ENCODE peak calls at places on chromosomes 16 and 17, in seven cellular contexts. P is body of pancreas; C is kidney; Y is amygdala; D is HTR-8/SVneo; U is endodermal cell; E is stimulated activated CD4-positive, alpha-beta T cell treated with anti-CD3 and anti-CD28 coated beads, Interleukin-12 subunit alpha, Interleukin-12 subunit beta, amount 100 ng/mL, for 4 hours. H is an unnamed sample.

GRCh38 chr17:79781012-79781665 is 3.2 kb downstream of the CBX2 start:
- DNase-seq in P (no peak), C (peak), D (no peak), Y (no peak), E (no peak), U (no peak), H (no peak)

GRCh38 chr16:14496047-14496770 is 133.9 kb downstream of the PARN start:
- DNase-seq in Y (no peak), E (no peak), C (no peak), P (no peak), U (peak), D (no peak), H (no peak)

GRCh38 chr16:29898786-29899515 is 399 bp downstream of the SEZ6L2 start:
- DNase-seq in U (peak), C (no peak), D (peak), E (no peak), P (no peak), Y (no peak), H (no peak)

GRCh38 chr17:78040561-78041400 is 82.3 kb downstream of the TNRC6C start:
- DNase-seq in E (peak), Y (peak), P (peak), C (peak), D (peak), U (peak), H (peak)

GRCh38 chr16:85902366-85903155 is 3.6 kb downstream of the IRF8 start:
- DNase-seq in E (peak), U (peak), Y (no peak), P (no peak), C (peak), D (no peak), H (no peak)

GRCh38 chr16:48013476-48013875 is 142.3 kb downstream of the ABCC12 start:
- DNase-seq in D (peak), U (no peak), E (no peak), Y (no peak), C (no peak), P (no peak), H (no peak)

GRCh38 chr17:44105941-44106340 is 17.5 kb downstream of the HDAC5 start:
- DNase-seq in E (no peak), P (no peak), Y (no peak), U (no peak), C (no peak), D (no peak), H (no peak)

GRCh38 chr16:2341456-2342447 is 1.2 kb upstream of the ABCA3 start:
- DNase-seq in Y (no peak), P (peak), U (peak), D (no peak), C (peak), E (peak), H (no peak)

GRCh38 chr16:19165101-19165500 is 2.9 kb upstream of the SYT17 start:
- DNase-seq in C (no peak), D (no peak), Y (no peak), U (no peak), P (no peak), E (no peak), H (no peak)

GRCh38 chr17:42651392-42651791 is 7.7 kb upstream of the TUBG2 start:
- DNase-seq in D (no peak), E (no peak), P (no peak), U (no peak), Y (no peak), C (no peak), H (no peak)

GRCh38 chr16:56506941-56507340 is 12.9 kb downstream of the BBS2 start:
- DNase-seq in U (no peak), P (no peak), Y (no peak), D (no peak), C (no peak), E (no peak), H (no peak)

GRCh38 chr17:66950886-66951604 is 13.5 kb upstream of the CACNG4 start:
- DNase-seq in Y (no peak), P (no peak), E (no peak), D (no peak), U (no peak), C (peak), H (no peak)